ENCODE peak calls at places on chromosome 17, in five cellular contexts. R, K, H, B and V are unnamed samples.

GRCh38 chr17:17127156-17127555 is 79.0 kb downstream of the PLD6 start:
- DNase-seq in H (no peak), K (no peak), B (no peak), R (no peak), V (no peak)

GRCh38 chr17:75856062-75856681 is 1.0 kb upstream of the WBP2 start:
- DNase-seq in R (no peak), H (no peak), K (no peak), B (no peak), V (no peak)

GRCh38 chr17:53722407-53722806 is 100.3 kb upstream of the KIF2B start:
- DNase-seq in K (no peak), H (peak; percentile 100), R (no peak), B (no peak), V (no peak)

GRCh38 chr17:17905036-17905320 is 67.2 kb downstream of the TOM1L2 start:
- DNase-seq in R (no peak), H (no peak), B (no peak), K (no peak), V (no peak)

GRCh38 chr17:79622201-79622601 is 11.3 kb upstream of the RBFOX3 start:
- DNase-seq in B (peak; percentile 4), K (peak; percentile 10), H (no peak), R (peak; percentile 91), V (peak; percentile 21)

GRCh38 chr17:47192549-47192948 is 3.5 kb upstream of the CDC27 start:
- DNase-seq in H (peak; percentile 51), R (no peak), K (no peak), B (no peak), V (no peak)

GRCh38 chr17:79777844-79778503 is at the start of gene CBX2:
- DNase-seq in R (peak; percentile 81), B (peak; percentile 79), H (no peak), K (peak; percentile 72), V (peak; percentile 81)

GRCh38 chr17:1628856-1629646 is 417 bp upstream of the SLC43A2 start:
- DNase-seq in H (peak; percentile 79), R (peak; percentile 91), K (peak; percentile 86), B (peak; percentile 94), V (peak; percentile 94)

GRCh38 chr17:76500074-76500744 is 1.0 kb downstream of the RHBDF2 start:
- DNase-seq in H (no peak), R (no peak), B (no peak), K (no peak), V (no peak)

GRCh38 chr17:73196500-73196899 is 3.6 kb downstream of the COG1 start:
- DNase-seq in B (no peak), K (no peak), R (no peak), H (peak; percentile 19), V (peak; percentile 63)

GRCh38 chr17:62994931-62995330 is 28.9 kb downstream of the TANC2 start:
- DNase-seq in R (no peak), K (no peak), B (no peak), H (no peak), V (no peak)

GRCh38 chr17:55664287-55664686 is 58.4 kb downstream of the TMEM100 start:
- DNase-seq in K (no peak), B (no peak), R (no peak), H (no peak), V (no peak)

GRCh38 chr17:81517339-81518112 is 4.9 kb upstream of the ACTG1 start:
- DNase-seq in H (no peak), B (no peak), R (no peak), K (no peak), V (peak; percentile 19)

GRCh38 chr17:82950525-82951102 is 110.8 kb upstream of the ZNF750 start:
- DNase-seq in K (no peak), B (peak; percentile 1), H (no peak), R (no peak), V (no peak)

GRCh38 chr17:34237458-34237857 is 17.6 kb upstream of the CCL2 start:
- DNase-seq in R (no peak), B (no peak), H (no peak), K (no peak), V (no peak)

GRCh38 chr17:78000351-78000750 is 41.8 kb downstream of the TNRC6C start:
- DNase-seq in K (no peak), B (no peak), R (no peak), H (no peak), V (no peak)

GRCh38 chr17:17837966-17838962 is 1.5 kb upstream of the SREBF1 start:
- DNase-seq in K (no peak), R (no peak), B (peak; percentile 74), H (peak; percentile 50), V (peak; percentile 65)

GRCh38 chr17:50352693-50353599 is 7.0 kb downstream of the XYLT2 start:
- DNase-seq in R (no peak), B (no peak), H (no peak), K (no peak), V (no peak)

GRCh38 chr17:3524024-3524423 is 33.6 kb downstream of the TRPV3 start:
- DNase-seq in B (no peak), R (no peak), K (no peak), H (no peak), V (no peak)

GRCh38 chr17:62919388-62919787 is 46.6 kb upstream of the TANC2 start:
- DNase-seq in H (peak; percentile 68), B (no peak), R (no peak), K (no peak), V (no peak)

GRCh38 chr17:42843358-42843934 is 934 bp upstream of the AOC2 start:
- DNase-seq in K (no peak), B (no peak), H (peak; percentile 63), R (peak; percentile 11), V (no peak)

GRCh38 chr17:35746956-35747355 is 6.1 kb downstream of the GAS2L2 start:
- DNase-seq in K (no peak), B (no peak), H (no peak), R (no peak), V (no peak)

GRCh38 chr17:32819035-32819434 is 57.9 kb downstream of the MYO1D start:
- DNase-seq in R (peak; percentile 25), H (no peak), B (no peak), K (no peak), V (no peak)

GRCh38 chr17:51805765-51806164 is 352.7 kb downstream of the CA10 start:
- DNase-seq in R (no peak), K (no peak), H (no peak), B (no peak), V (no peak)

GRCh38 chr17:21455761-21456160 is 79.6 kb downstream of the KCNJ12 start:
- DNase-seq in K (no peak), B (no peak), R (no peak), H (no peak), V (no peak)